ENCODE peak calls at places on chromosomes 3 and 15, in five cellular contexts. Z is mammary epithelial cell, J is GM23248, U is tibial artery, K is IMR-90. L is an unnamed sample. For H3K36me3, the result is how much of the 10 kb centered on the place peaks cover.

GRCh38 chr15:52101542-52102340 is 10.8 kb downstream of the BCL2L10 start:
- DNase-seq in Z (no peak), J (no peak), U (no peak), K (no peak), L (no peak)

GRCh38 chr3:32457971-32458471 is 44.6 kb downstream of the CMTM6 start:
- DNase-seq in Z (no peak), J (no peak), U (no peak), K (no peak), L (no peak)

GRCh38 chr3:59250600-59250999 is 200.8 kb upstream of the CFAP20DC start:
- DNase-seq in Z (no peak), J (no peak), U (no peak), K (no peak), L (no peak)

GRCh38 chr3:88882121-88882520 is 225.3 kb upstream of the EPHA3 start:
- DNase-seq in Z (no peak), J (no peak), U (no peak), K (no peak), L (no peak)

GRCh38 chr3:101833446-101833974 is 15.8 kb upstream of the NFKBIZ start:
- DNase-seq in Z (no peak), J (no peak), U (no peak), K (no peak), L (no peak)

GRCh38 chr3:32495609-32496008 is 7.0 kb downstream of the CMTM6 start:
- DNase-seq in Z (peak), J (no peak), U (no peak), K (no peak), L (no peak)

GRCh38 chr15:41561777-41562145 is 2.7 kb downstream of the TYRO3 start:
- DNase-seq in Z (no peak), J (peak), U (no peak), K (peak), L (no peak)

GRCh38 chr3:37945803-37946530 is 44.6 kb upstream of the VILL start:
- DNase-seq in Z (peak), J (peak), U (no peak), K (peak), L (peak)

GRCh38 chr3:65902304-65902793 is 136.4 kb downstream of the MAGI1 start:
- DNase-seq in Z (peak), J (no peak), U (no peak), K (no peak), L (no peak)

GRCh38 chr3:18087963-18088362 is 337.2 kb downstream of the SATB1 start:
- DNase-seq in Z (no peak), J (no peak), U (no peak), K (no peak), L (no peak)

GRCh38 chr3:62718515-62719320 is 156.5 kb downstream of the CADPS start:
- DNase-seq in Z (peak), J (peak), U (no peak), K (no peak), L (no peak)

GRCh38 chr3:192892981-192893827 is 24.5 kb downstream of the MB21D2 start:
- DNase-seq in Z (no peak), J (peak), U (peak), K (peak), L (peak)

GRCh38 chr3:114953215-114953799 is 193.8 kb downstream of the ZBTB20 start:
- DNase-seq in Z (no peak), J (no peak), U (no peak), K (no peak), L (no peak)

GRCh38 chr3:175149675-175150074 is 290.5 kb downstream of the NAALADL2 start:
- DNase-seq in Z (peak), J (no peak), U (no peak), K (peak), L (no peak)

GRCh38 chr3:69384379-69384778 is 1.5 kb downstream of the FRMD4B start:
- DNase-seq in Z (no peak), J (no peak), U (no peak), K (no peak), L (no peak)

GRCh38 chr3:101926594-101927105 is 77.3 kb downstream of the NFKBIZ start:
- DNase-seq in Z (peak), J (peak), U (no peak), K (no peak), L (no peak)

GRCh38 chr3:14434541-14435151 is 32.2 kb downstream of the SLC6A6 start:
- DNase-seq in Z (no peak), J (peak), U (no peak), K (no peak), L (no peak)

GRCh38 chr15:65092911-65093792 is 16.6 kb downstream of the KBTBD13 start:
- DNase-seq in Z (no peak), J (no peak), U (peak), K (no peak), L (no peak)

GRCh38 chr15:75640483-75641175 is 605 bp upstream of the IMP3 start:
- DNase-seq in Z (peak), J (peak), U (no peak), K (peak), L (peak)

GRCh38 chr15:43360821-43361220 is 10.0 kb downstream of the ZSCAN29 start:
- DNase-seq in Z (no peak), J (no peak), U (no peak), K (no peak), L (no peak)

DNA sequence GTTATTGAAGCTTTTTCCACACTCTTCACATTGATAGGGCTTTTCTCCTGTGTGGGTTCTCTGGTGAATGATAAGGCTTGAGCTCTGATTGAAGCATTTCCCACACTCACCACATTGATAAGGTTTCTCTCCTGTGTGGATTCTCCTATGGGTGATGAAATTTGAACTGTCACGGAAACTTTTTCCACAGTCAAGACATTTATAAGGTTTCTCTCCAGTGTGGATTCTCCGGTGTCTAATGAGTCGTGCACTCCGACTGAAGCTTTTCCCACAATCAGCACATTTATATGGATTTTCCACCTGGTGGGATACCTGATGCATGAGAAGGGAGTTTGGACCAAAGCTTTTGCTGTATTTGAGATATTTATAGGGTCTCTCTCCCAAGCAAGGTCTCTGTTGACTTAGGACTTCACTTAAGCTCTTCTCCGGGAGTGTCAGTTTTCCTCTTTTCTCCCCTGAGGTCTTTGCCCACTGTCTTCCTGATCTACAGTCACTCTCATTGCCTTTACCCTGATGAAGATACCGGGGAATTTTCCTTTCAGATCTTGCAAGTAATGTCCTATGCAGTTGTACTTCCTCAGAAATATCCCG is 9.4 kb downstream of the ZSCAN29 start:
- DNase-seq in Z (no peak), J (peak), U (no peak), K (no peak), L (no peak)
- H3K36me3 ChIP-seq in Z (under half), J (half or more), U (half or more), K (half or more), L (half or more)

DNA sequence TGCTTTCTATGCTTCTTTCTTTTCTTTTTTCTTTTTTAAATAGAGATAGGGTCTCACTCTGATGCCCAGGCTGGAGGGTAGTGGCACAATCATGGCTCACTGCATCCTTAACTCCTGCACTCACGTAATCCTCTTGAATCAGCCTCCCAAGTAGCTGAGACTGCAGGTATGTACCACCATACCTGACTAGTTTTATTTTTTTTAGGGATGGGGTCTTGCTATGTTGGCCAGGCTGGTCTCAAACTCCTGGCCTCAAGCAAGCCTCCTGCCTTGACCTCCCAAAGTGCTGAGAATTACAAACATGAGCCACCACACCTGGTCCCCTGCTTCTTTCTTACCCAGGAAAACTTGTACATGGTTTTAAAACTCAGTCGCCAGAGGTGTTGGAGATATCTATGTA is 24.2 kb upstream of the HDC start:
- DNase-seq in Z (no peak), J (no peak), U (no peak), K (no peak), L (no peak)
- H3K36me3 ChIP-seq in Z (under half), J (under half), U (under half), K (under half), L (under half)

DNA sequence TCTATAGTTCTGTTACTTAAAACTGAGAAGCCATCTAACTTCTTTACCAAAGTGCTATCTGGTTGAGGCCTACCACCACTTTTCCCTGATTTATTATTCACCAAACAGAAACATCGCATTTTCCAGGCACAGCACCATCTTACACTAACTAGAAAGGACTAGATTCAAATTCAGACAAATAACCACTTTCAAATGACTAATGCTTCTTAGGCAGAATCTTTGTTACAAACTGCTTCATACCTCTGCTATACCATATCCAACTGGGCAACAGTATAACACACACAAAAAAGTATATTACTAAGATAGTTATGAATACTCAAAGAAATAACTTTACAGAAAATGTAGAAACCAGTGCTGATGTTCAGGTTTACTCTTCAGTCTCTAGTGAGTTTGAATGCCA is 16.6 kb downstream of the DLG1 start:
- DNase-seq in Z (no peak), J (no peak), U (no peak), K (no peak), L (no peak)
- H3K36me3 ChIP-seq in Z (under half), J (under half), U (under half), K (under half), L (half or more)

GRCh38 chr15:73708691-73709090 is 24.5 kb downstream of the CD276 start:
- DNase-seq in Z (no peak), J (no peak), U (no peak), K (no peak), L (no peak)
- H3K36me3 ChIP-seq in Z (under half), J (under half), U (under half), K (half or more), L (under half)

DNA sequence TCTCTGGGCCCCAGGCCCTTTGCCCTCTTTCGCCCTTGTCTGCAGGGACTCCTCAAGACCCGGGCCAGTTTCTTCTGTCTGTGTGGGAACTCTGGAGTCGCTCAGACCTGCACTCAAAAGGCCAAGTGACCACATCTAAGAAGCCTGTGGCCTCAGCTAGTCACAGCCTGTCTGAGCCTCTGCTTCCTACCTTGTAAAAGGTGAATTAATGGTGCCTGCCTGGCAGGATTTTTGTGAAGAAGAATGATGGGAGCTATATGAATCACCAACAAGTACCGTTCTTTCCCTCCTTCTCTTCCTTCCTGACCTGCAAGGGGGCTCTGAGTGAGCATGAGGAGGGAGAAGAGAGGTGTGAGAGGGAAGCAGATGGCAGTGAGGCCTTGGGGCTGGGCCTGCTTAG is 7.5 kb downstream of the PLIN1 start:
- DNase-seq in Z (peak), J (no peak), U (no peak), K (no peak), L (no peak)
- H3K36me3 ChIP-seq in Z (under half), J (under half), U (under half), K (under half), L (under half)

DNA sequence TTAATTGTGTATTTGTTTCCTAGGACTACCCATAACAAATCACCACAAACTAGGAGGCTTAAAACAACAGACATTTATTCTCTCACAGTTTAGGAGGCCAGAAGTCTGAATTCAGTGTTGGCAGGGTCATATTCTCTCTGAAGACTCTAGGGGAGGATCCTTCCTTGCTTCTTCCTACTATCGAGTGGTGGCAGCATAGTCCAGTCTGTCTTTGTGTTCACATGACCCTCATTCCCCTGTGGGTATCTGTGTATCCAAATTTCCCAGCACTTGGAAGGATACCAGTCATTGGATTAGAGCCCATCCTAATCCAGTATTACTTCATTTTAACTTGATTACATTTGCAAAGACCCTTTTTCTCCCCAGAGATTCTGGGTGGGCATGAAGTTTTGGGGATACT is 63.8 kb downstream of the GMPS start:
- DNase-seq in Z (no peak), J (peak), U (no peak), K (peak), L (no peak)
- H3K36me3 ChIP-seq in Z (under half), J (under half), U (under half), K (under half), L (half or more)

L was measured in PC-9.